ENCODE peak calls at places on chromosomes 4 and X, in eight cellular contexts. S, W, E, A, Q, D, K and M are unnamed samples.

GRCh38 chr4:107248571-107248970 is 212.5 kb upstream of the DKK2 start:
- DNase-seq in K (no peak), Q (no peak), A (no peak), D (no peak), E (no peak), W (no peak), S (no peak), M (peak; percentile 9)

GRCh38 chrX:154370300-154370881 is 4.0 kb downstream of the FLNA start:
- DNase-seq in W (no peak), A (no peak), S (no peak), D (no peak), Q (no peak), E (no peak), K (no peak), M (no peak)

GRCh38 chr4:107818301-107818910 is 6.3 kb upstream of the SGMS2 start:
- DNase-seq in S (no peak), A (no peak), W (no peak), D (no peak), Q (no peak), E (no peak), K (no peak), M (peak; percentile 32)

GRCh38 chr4:168139336-168139735 is 47.0 kb downstream of the ANXA10 start:
- DNase-seq in W (no peak), Q (no peak), A (no peak), K (no peak), D (no peak), S (no peak), E (no peak), M (no peak)

GRCh38 chr4:59881632-59882031 is 1318.5 kb upstream of the ADGRL3 start:
- DNase-seq in A (no peak), D (no peak), S (no peak), K (no peak), W (no peak), Q (no peak), E (no peak), M (no peak)

GRCh38 chrX:69616520-69617203 is 749 bp downstream of the EDA start:
- DNase-seq in D (no peak), A (peak; percentile 59), S (no peak), W (peak; percentile 6), K (peak; percentile 25), E (no peak), Q (peak; percentile 68), M (no peak)

GRCh38 chrX:107686792-107687191 is 58.5 kb downstream of the PRPS1 start:
- DNase-seq in E (no peak), S (no peak), A (no peak), D (no peak), W (no peak), K (no peak), Q (peak; percentile 6), M (no peak)

GRCh38 chr4:87985097-87985886 is 9.8 kb downstream of the SPP1 start:
- DNase-seq in K (peak; percentile 46), Q (peak; percentile 88), W (peak; percentile 55), A (peak; percentile 73), S (no peak), E (no peak), D (no peak), M (peak; percentile 71)

GRCh38 chrX:53831662-53832635 is 145.4 kb upstream of the HUWE1 start:
- DNase-seq in K (no peak), Q (peak; percentile 78), W (peak; percentile 3), D (no peak), A (no peak), E (peak; percentile 9), S (no peak), M (no peak)

GRCh38 chrX:20265726-20266681 is 705 bp downstream of the RPS6KA3 start:
- DNase-seq in D (peak; percentile 72), W (peak; percentile 9), Q (peak; percentile 61), K (no peak), E (peak; percentile 8), S (no peak), A (peak; percentile 63), M (no peak)

GRCh38 chr4:106268731-106269272 is 47.2 kb downstream of the TBCK start:
- DNase-seq in D (no peak), Q (no peak), A (no peak), S (peak; percentile 25), E (no peak), W (no peak), K (no peak), M (no peak)

GRCh38 chr4:176032454-176032853 is 33.2 kb upstream of the WDR17 start:
- DNase-seq in S (no peak), W (no peak), E (no peak), Q (no peak), D (no peak), A (no peak), K (no peak), M (no peak)

GRCh38 chrX:68647156-68647957 is at the start of gene STARD8:
- DNase-seq in E (no peak), Q (peak; percentile 86), W (peak; percentile 15), A (peak; percentile 66), D (no peak), S (no peak), K (peak; percentile 40), M (peak; percentile 18)

GRCh38 chrX:136819026-136819425 is 38.3 kb upstream of the ARHGEF6 start:
- DNase-seq in E (no peak), W (no peak), K (no peak), Q (no peak), A (no peak), S (no peak), D (no peak), M (no peak)

GRCh38 chrX:154750301-154751120 is at the start of gene GAB3:
- DNase-seq in E (no peak), D (no peak), S (no peak), Q (peak; percentile 71), K (peak; percentile 42), W (peak; percentile 34), A (no peak), M (no peak)

GRCh38 chr4:4480205-4480604 is 61.6 kb downstream of the STX18 start:
- DNase-seq in E (no peak), A (no peak), S (no peak), K (no peak), D (no peak), Q (peak; percentile 71), W (no peak), M (no peak)

GRCh38 chr4:4477796-4478195 is 64.1 kb downstream of the STX18 start:
- DNase-seq in E (no peak), D (no peak), A (no peak), S (no peak), W (no peak), K (no peak), Q (no peak), M (no peak)

GRCh38 chr4:4479366-4479765 is 62.5 kb downstream of the STX18 start:
- DNase-seq in E (no peak), W (no peak), K (no peak), S (no peak), A (no peak), Q (no peak), D (no peak), M (no peak)

GRCh38 chr4:4481394-4482000 is 60.4 kb downstream of the STX18 start:
- DNase-seq in S (no peak), W (no peak), D (no peak), E (no peak), A (no peak), Q (no peak), K (no peak), M (no peak)

GRCh38 chr4:4480685-4481393 is 61.0 kb downstream of the STX18 start:
- DNase-seq in D (no peak), W (no peak), E (no peak), A (no peak), K (no peak), S (peak; percentile 11), Q (no peak), M (no peak)
- TF ChIP-seq CTCF in D (no peak), W (peak; percentile 48), E (no peak), A (peak; percentile 6), K (no peak), S (peak; percentile 67), Q (peak; percentile 67), M (peak; percentile 47)

GRCh38 chr4:82562553-82562854 is 716 bp upstream of the TMEM150C start:
- DNase-seq in D (no peak), S (no peak), K (no peak), W (peak; percentile 5), E (no peak), Q (peak; percentile 57), A (no peak), M (no peak)
- H3K4me3 ChIP-seq in D (peak overlapping the region; percentile 82), S (no peak overlapping the region), K (peak overlapping the region; percentile 67), W (no peak overlapping the region), E (no peak overlapping the region), Q (peak overlapping the region; percentile 80), A (no peak overlapping the region), M (no peak overlapping the region)

GRCh38 chr4:1981251-1982055 is 27.3 kb downstream of the NELFA start:
- DNase-seq in S (no peak), A (no peak), D (peak; percentile 65), W (no peak), K (peak; percentile 69), Q (peak; percentile 87), E (no peak), M (no peak)

GRCh38 chr4:1978741-1979476 is 29.9 kb downstream of the NELFA start:
- DNase-seq in E (no peak), K (no peak), A (no peak), W (no peak), D (peak; percentile 77), S (no peak), Q (no peak), M (no peak)

GRCh38 chr4:1980561-1981041 is 28.2 kb downstream of the NELFA start:
- DNase-seq in A (no peak), Q (no peak), S (no peak), K (no peak), D (no peak), W (no peak), E (no peak), M (no peak)

GRCh38 chr4:1978226-1978625 is 30.5 kb downstream of the NELFA start:
- DNase-seq in E (no peak), A (no peak), W (no peak), K (no peak), Q (peak; percentile 39), S (no peak), D (peak; percentile 52), M (no peak)

DNA sequence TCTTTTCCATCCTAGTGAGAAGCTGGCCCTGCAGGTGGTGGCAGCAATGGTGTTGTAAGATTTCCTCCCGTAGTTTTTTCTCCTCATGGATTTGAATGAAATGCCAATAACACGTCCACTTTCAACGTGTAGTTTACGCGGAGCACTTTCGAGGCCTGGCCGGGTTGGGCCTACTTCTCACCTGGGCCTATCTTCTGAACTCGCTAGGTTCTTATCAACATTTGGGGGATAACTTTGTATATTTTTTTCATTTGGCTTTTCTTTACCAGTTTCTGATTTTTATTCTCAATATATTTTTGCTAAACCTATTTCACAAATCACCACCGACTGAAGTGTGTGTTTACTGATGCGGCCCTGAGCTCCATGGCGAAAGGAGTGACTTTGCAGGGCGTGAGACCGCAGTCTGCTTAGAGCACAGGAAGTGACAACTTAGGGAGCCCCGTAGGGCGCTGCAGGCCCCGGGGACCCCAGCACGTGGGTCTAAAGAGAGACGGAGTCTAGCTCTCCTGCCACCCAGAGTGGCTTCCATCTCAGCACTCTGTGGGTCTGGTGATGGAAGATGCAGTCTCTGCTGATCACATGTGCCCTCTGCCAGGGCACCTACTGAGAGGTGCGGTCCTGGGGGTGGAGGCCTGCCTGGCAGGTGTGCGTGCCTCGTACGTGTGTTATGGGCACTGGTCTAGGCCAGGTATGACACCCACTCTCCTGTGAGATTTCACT is 29.1 kb downstream of the NELFA start:
- DNase-seq in S (no peak), W (no peak), Q (no peak), D (peak; percentile 65), E (no peak), A (no peak), K (no peak), M (no peak)
- H3K36me3 ChIP-seq in S (peaks cover 45% of the 10 kb centered on the region), W (peaks cover 74% of the 10 kb centered on the region), Q (peaks cover 76% of the 10 kb centered on the region), D (peaks cover 94% of the 10 kb centered on the region), E (peaks cover 17% of the 10 kb centered on the region), A (peaks cover 100% of the 10 kb centered on the region), K (peaks cover 100% of the 10 kb centered on the region), M (peaks cover 4% of the 10 kb centered on the region)

GRCh38 chr4:162865102-162865501 is 301.6 kb downstream of the NAF1 start:
- DNase-seq in Q (peak; percentile 63), W (no peak), K (no peak), A (no peak), D (no peak), S (no peak), E (no peak), M (no peak)
- TF ChIP-seq CTCF in Q (peak; percentile 39), W (no peak), K (no peak), A (no peak), D (no peak), S (no peak), E (no peak), M (no peak)